ENCODE peak calls at places on chromosomes 7 and 10, in eight cellular contexts. B is posterior cingulate gyrus, K is MV-4-11, U is transverse colon, J is KG1, I is heart right ventricle, Y is mucosa of descending colon, Z is HepG2. A is an unnamed sample.

GRCh38 chr7:52447781-52448180 is 587.7 kb upstream of the POM121L12 start:
- DNase-seq in K (no peak), I (no peak), J (no peak), U (no peak), Y (no peak), Z (no peak), B (no peak), A (no peak)

GRCh38 chr7:156780724-156781455 is 112.1 kb downstream of the LMBR1 start:
- DNase-seq in K (peak), J (peak), Z (no peak), Y (no peak), U (no peak), B (no peak), I (no peak), A (no peak)

GRCh38 chr10:27285093-27285492 is 44.5 kb upstream of the ACBD5 start:
- DNase-seq in Z (peak), B (no peak), U (no peak), I (peak), Y (no peak), J (no peak), K (peak), A (peak)

GRCh38 chr10:7788640-7789335 is 811 bp downstream of the ATP5F1C start:
- DNase-seq in Z (peak), I (no peak), B (peak), J (no peak), U (no peak), Y (no peak), K (no peak), A (peak)

GRCh38 chr10:132841254-132841975 is 55.5 kb upstream of the NKX6-2 start:
- DNase-seq in J (no peak), U (no peak), Y (no peak), Z (no peak), K (no peak), I (no peak), B (no peak), A (no peak)

GRCh38 chr7:156475179-156475578 is 165.4 kb upstream of the RNF32 start:
- DNase-seq in Z (no peak), B (no peak), J (no peak), K (peak), U (no peak), I (no peak), Y (no peak), A (no peak)

GRCh38 chr10:119216137-119216536 is 8.8 kb downstream of the GRK5 start:
- DNase-seq in Z (no peak), B (no peak), U (no peak), J (no peak), K (no peak), I (no peak), Y (no peak), A (no peak)

GRCh38 chr10:102815790-102816549 is 21.2 kb downstream of the CYP17A1 start:
- DNase-seq in J (no peak), U (peak), B (no peak), K (peak), I (peak), Y (no peak), Z (no peak), A (peak)

GRCh38 chr7:47600199-47601118 is 18.5 kb upstream of the TNS3 start:
- DNase-seq in J (no peak), Y (no peak), I (no peak), U (no peak), K (peak), B (no peak), Z (no peak), A (no peak)

GRCh38 chr10:70537398-70538194 is 59.0 kb downstream of the PALD1 start:
- DNase-seq in Z (peak), U (peak), B (no peak), K (no peak), J (no peak), Y (no peak), I (no peak), A (no peak)

GRCh38 chr10:95663496-95663895 is 7.0 kb upstream of the ALDH18A1 start:
- DNase-seq in Z (no peak), B (no peak), J (no peak), Y (no peak), K (no peak), U (no peak), I (no peak), A (no peak)

GRCh38 chr10:95360122-95360715 is 69.4 kb upstream of the PDLIM1 start:
- DNase-seq in U (no peak), I (no peak), Z (no peak), B (no peak), Y (no peak), K (peak), J (no peak), A (no peak)

GRCh38 chr10:8137272-8137680 is 82.8 kb downstream of the GATA3 start:
- DNase-seq in J (no peak), I (no peak), K (no peak), Y (no peak), B (no peak), Z (no peak), U (no peak), A (no peak)

GRCh38 chr7:155108144-155108901 is 38.2 kb downstream of the HTR5A start:
- DNase-seq in K (no peak), Y (no peak), Z (no peak), J (no peak), B (no peak), U (no peak), I (no peak), A (no peak)

GRCh38 chr7:55964261-55964801 is at the start of gene NIPSNAP2:
- DNase-seq in Y (peak), U (peak), I (no peak), J (peak), Z (no peak), K (peak), B (peak), A (peak)

GRCh38 chr7:98294798-98295382 is 13.4 kb downstream of the BRI3 start:
- DNase-seq in K (peak), J (no peak), Z (peak), U (peak), B (peak), I (peak), Y (no peak), A (no peak)

GRCh38 chr7:99499356-99499712 is 747 bp downstream of the ZNF394 start:
- DNase-seq in Y (no peak), B (no peak), K (peak), I (no peak), Z (no peak), J (no peak), U (no peak), A (no peak)

GRCh38 chr7:22665816-22666375 is 61.1 kb upstream of the IL6 start:
- DNase-seq in Z (no peak), I (no peak), J (no peak), U (no peak), Y (no peak), B (no peak), K (peak), A (no peak)

GRCh38 chr7:25759281-25759680 is 392.7 kb upstream of the NFE2L3 start:
- DNase-seq in J (no peak), Z (no peak), K (no peak), B (no peak), Y (no peak), I (no peak), U (no peak), A (no peak)

GRCh38 chr10:97081621-97082235 is 104.0 kb downstream of the SLIT1 start:
- DNase-seq in Z (peak), K (peak), U (peak), Y (no peak), B (peak), J (peak), I (peak), A (no peak)

GRCh38 chr7:88229302-88229870 is 9.5 kb upstream of the SRI start:
- DNase-seq in U (peak), I (no peak), J (no peak), B (no peak), K (no peak), Y (no peak), Z (no peak), A (peak)

GRCh38 chr7:133556553-133556952 is 303.7 kb downstream of the EXOC4 start:
- DNase-seq in B (no peak), U (no peak), Y (no peak), J (no peak), K (no peak), Z (no peak), I (no peak), A (no peak)

GRCh38 chr10:72784551-72785421 is 92.8 kb downstream of the MCU start:
- DNase-seq in Z (no peak), J (no peak), B (peak), K (no peak), U (peak), Y (no peak), I (peak), A (peak)

GRCh38 chr10:124378271-124378670 is 40.5 kb downstream of the OAT start:
- DNase-seq in Y (no peak), B (no peak), U (no peak), K (no peak), I (no peak), J (no peak), Z (no peak), A (peak)

GRCh38 chr10:102624751-102625330 is 19.4 kb upstream of the TRIM8 start:
- DNase-seq in U (no peak), I (no peak), B (no peak), Y (no peak), K (no peak), J (no peak), Z (no peak), A (no peak)

GRCh38 chr7:141460781-141461715 is 90.2 kb upstream of the AGK start:
- DNase-seq in U (no peak), K (no peak), I (no peak), J (no peak), B (no peak), Y (no peak), Z (no peak), A (no peak)

GRCh38 chr10:124612611-124613498 is 131.3 kb downstream of the FAM53B start:
- DNase-seq in Z (peak), Y (peak), I (peak), B (no peak), J (no peak), U (no peak), K (peak), A (no peak)